ENCODE peak calls at places on chromosomes 13 and 19, in seven cellular contexts. One of them, this sample, is unnamed.

GRCh38 chr13:51801631-51802099 is 2.3 kb downstream of the DHRS12 start:
- DNase-seq in NCI-H82: peak; percentile 67
- DNase-seq in stimulated activated CD4-positive, alpha-beta T cell treated with anti-CD3 and anti-CD28 coated beads, Interleukin-2, amount 100 ng/mL, for 48 hours: no peak
- DNase-seq in brain microvascular endothelial cell: no peak
- DNase-seq in activated T-helper 2 cell treated with anti-CD3 and anti-CD28 coated beads, Interferon-gamma antibody, Interleukin-2, Interleukin-4, amounts not matched to agents 10 μg/mL and 5 μg/mL and 100 μg/mL, durations not matched to agents 14 hours and 24 hours and 36 hours: no peak
- DNase-seq in neural progenitor cell: peak; percentile 92
- DNase-seq in EL: peak; percentile 18
- DNase-seq in this sample: peak; percentile 87

GRCh38 chr13:25462301-25463125 is 90.7 kb downstream of the ATP8A2 start:
- DNase-seq in NCI-H82: no peak
- DNase-seq in neural progenitor cell: no peak
- DNase-seq in brain microvascular endothelial cell: no peak
- DNase-seq in EL: peak; percentile 24
- DNase-seq in activated T-helper 2 cell treated with anti-CD3 and anti-CD28 coated beads, Interferon-gamma antibody, Interleukin-2, Interleukin-4, amounts not matched to agents 10 μg/mL and 5 μg/mL and 100 μg/mL, durations not matched to agents 14 hours and 24 hours and 36 hours: no peak
- DNase-seq in stimulated activated CD4-positive, alpha-beta T cell treated with anti-CD3 and anti-CD28 coated beads, Interleukin-2, amount 100 ng/mL, for 48 hours: no peak
- DNase-seq in this sample: no peak

GRCh38 chr19:1245884-1246816 is 2.2 kb upstream of the MIDN start:
- DNase-seq in activated T-helper 2 cell treated with anti-CD3 and anti-CD28 coated beads, Interferon-gamma antibody, Interleukin-2, Interleukin-4, amounts not matched to agents 10 μg/mL and 5 μg/mL and 100 μg/mL, durations not matched to agents 14 hours and 24 hours and 36 hours: no peak
- DNase-seq in brain microvascular endothelial cell: no peak
- DNase-seq in NCI-H82: peak; percentile 26
- DNase-seq in stimulated activated CD4-positive, alpha-beta T cell treated with anti-CD3 and anti-CD28 coated beads, Interleukin-2, amount 100 ng/mL, for 48 hours: no peak
- DNase-seq in neural progenitor cell: peak; percentile 42
- DNase-seq in EL: no peak
- DNase-seq in this sample: peak; percentile 57

GRCh38 chr13:96091932-96092253 is 2.0 kb downstream of the HS6ST3 start:
- DNase-seq in EL: no peak
- DNase-seq in neural progenitor cell: no peak
- DNase-seq in brain microvascular endothelial cell: no peak
- DNase-seq in NCI-H82: peak; percentile 88
- DNase-seq in activated T-helper 2 cell treated with anti-CD3 and anti-CD28 coated beads, Interferon-gamma antibody, Interleukin-2, Interleukin-4, amounts not matched to agents 10 μg/mL and 5 μg/mL and 100 μg/mL, durations not matched to agents 14 hours and 24 hours and 36 hours: no peak
- DNase-seq in stimulated activated CD4-positive, alpha-beta T cell treated with anti-CD3 and anti-CD28 coated beads, Interleukin-2, amount 100 ng/mL, for 48 hours: no peak
- DNase-seq in this sample: no peak

GRCh38 chr19:36482876-36483275 is 6.5 kb downstream of the ZNF566 start:
- DNase-seq in NCI-H82: no peak
- DNase-seq in EL: no peak
- DNase-seq in stimulated activated CD4-positive, alpha-beta T cell treated with anti-CD3 and anti-CD28 coated beads, Interleukin-2, amount 100 ng/mL, for 48 hours: no peak
- DNase-seq in brain microvascular endothelial cell: no peak
- DNase-seq in neural progenitor cell: no peak
- DNase-seq in activated T-helper 2 cell treated with anti-CD3 and anti-CD28 coated beads, Interferon-gamma antibody, Interleukin-2, Interleukin-4, amounts not matched to agents 10 μg/mL and 5 μg/mL and 100 μg/mL, durations not matched to agents 14 hours and 24 hours and 36 hours: no peak
- DNase-seq in this sample: no peak

GRCh38 chr13:72864142-72865035 is 82.5 kb downstream of the PIBF1 start:
- DNase-seq in brain microvascular endothelial cell: no peak
- DNase-seq in stimulated activated CD4-positive, alpha-beta T cell treated with anti-CD3 and anti-CD28 coated beads, Interleukin-2, amount 100 ng/mL, for 48 hours: no peak
- DNase-seq in NCI-H82: no peak
- DNase-seq in activated T-helper 2 cell treated with anti-CD3 and anti-CD28 coated beads, Interferon-gamma antibody, Interleukin-2, Interleukin-4, amounts not matched to agents 10 μg/mL and 5 μg/mL and 100 μg/mL, durations not matched to agents 14 hours and 24 hours and 36 hours: no peak
- DNase-seq in neural progenitor cell: no peak
- DNase-seq in EL: peak; percentile 32
- DNase-seq in this sample: no peak

GRCh38 chr13:47798906-47799305 is 202.2 kb downstream of the SUCLA2 start:
- DNase-seq in activated T-helper 2 cell treated with anti-CD3 and anti-CD28 coated beads, Interferon-gamma antibody, Interleukin-2, Interleukin-4, amounts not matched to agents 10 μg/mL and 5 μg/mL and 100 μg/mL, durations not matched to agents 14 hours and 24 hours and 36 hours: no peak
- DNase-seq in stimulated activated CD4-positive, alpha-beta T cell treated with anti-CD3 and anti-CD28 coated beads, Interleukin-2, amount 100 ng/mL, for 48 hours: no peak
- DNase-seq in NCI-H82: peak; percentile 32
- DNase-seq in neural progenitor cell: no peak
- DNase-seq in EL: peak; percentile 26
- DNase-seq in brain microvascular endothelial cell: peak; percentile 24
- DNase-seq in this sample: peak; percentile 1

GRCh38 chr19:19543640-19544039 is 5.6 kb downstream of the CILP2 start:
- DNase-seq in NCI-H82: no peak
- DNase-seq in activated T-helper 2 cell treated with anti-CD3 and anti-CD28 coated beads, Interferon-gamma antibody, Interleukin-2, Interleukin-4, amounts not matched to agents 10 μg/mL and 5 μg/mL and 100 μg/mL, durations not matched to agents 14 hours and 24 hours and 36 hours: no peak
- DNase-seq in EL: no peak
- DNase-seq in stimulated activated CD4-positive, alpha-beta T cell treated with anti-CD3 and anti-CD28 coated beads, Interleukin-2, amount 100 ng/mL, for 48 hours: no peak
- DNase-seq in neural progenitor cell: no peak
- DNase-seq in brain microvascular endothelial cell: no peak
- DNase-seq in this sample: no peak

GRCh38 chr13:34587586-34587985 is 354.5 kb upstream of the NBEA start:
- DNase-seq in neural progenitor cell: no peak
- DNase-seq in NCI-H82: no peak
- DNase-seq in stimulated activated CD4-positive, alpha-beta T cell treated with anti-CD3 and anti-CD28 coated beads, Interleukin-2, amount 100 ng/mL, for 48 hours: no peak
- DNase-seq in brain microvascular endothelial cell: no peak
- DNase-seq in activated T-helper 2 cell treated with anti-CD3 and anti-CD28 coated beads, Interferon-gamma antibody, Interleukin-2, Interleukin-4, amounts not matched to agents 10 μg/mL and 5 μg/mL and 100 μg/mL, durations not matched to agents 14 hours and 24 hours and 36 hours: no peak
- DNase-seq in EL: no peak
- DNase-seq in this sample: no peak

GRCh38 chr19:50632151-50632835 is 7.4 kb downstream of the SYT3 start:
- DNase-seq in brain microvascular endothelial cell: no peak
- DNase-seq in activated T-helper 2 cell treated with anti-CD3 and anti-CD28 coated beads, Interferon-gamma antibody, Interleukin-2, Interleukin-4, amounts not matched to agents 10 μg/mL and 5 μg/mL and 100 μg/mL, durations not matched to agents 14 hours and 24 hours and 36 hours: no peak
- DNase-seq in stimulated activated CD4-positive, alpha-beta T cell treated with anti-CD3 and anti-CD28 coated beads, Interleukin-2, amount 100 ng/mL, for 48 hours: no peak
- DNase-seq in EL: no peak
- DNase-seq in neural progenitor cell: no peak
- DNase-seq in NCI-H82: no peak
- DNase-seq in this sample: no peak

This sample was measured in NCI-H69.